ENCODE peak calls at places on chromosomes 4 and X, in six cellular contexts. One of them, this sample, is unnamed.

GRCh38 chr4:120694973-120695372 is 227.6 kb downstream of the PRDM5 start:
- DNase-seq in osteocyte: no peak
- DNase-seq in ovary: peak; percentile 18
- DNase-seq in RWPE1: peak; percentile 54
- DNase-seq in cardiac fibroblast: peak; percentile 75
- DNase-seq in A673: peak; percentile 70
- DNase-seq in this sample: no peak

GRCh38 chr4:128285085-128286023 is 2.3 kb downstream of the PGRMC2 start:
- DNase-seq in ovary: no peak
- DNase-seq in cardiac fibroblast: peak; percentile 54
- DNase-seq in A673: no peak
- DNase-seq in osteocyte: no peak
- DNase-seq in RWPE1: no peak
- DNase-seq in this sample: no peak

GRCh38 chr4:187209921-187210613 is 486.4 kb upstream of the FAT1 start:
- DNase-seq in A673: no peak
- DNase-seq in RWPE1: no peak
- DNase-seq in cardiac fibroblast: peak; percentile 49
- DNase-seq in ovary: peak; percentile 28
- DNase-seq in osteocyte: no peak
- DNase-seq in this sample: no peak

GRCh38 chr4:1300466-1301455 is 11.1 kb downstream of the MAEA start:
- DNase-seq in A673: peak; percentile 81
- DNase-seq in ovary: no peak
- DNase-seq in osteocyte: no peak
- DNase-seq in cardiac fibroblast: peak; percentile 78
- DNase-seq in RWPE1: peak; percentile 89
- DNase-seq in this sample: no peak

GRCh38 chr4:19844436-19844835 is 407.3 kb upstream of the SLIT2 start:
- DNase-seq in cardiac fibroblast: peak; percentile 49
- DNase-seq in osteocyte: no peak
- DNase-seq in RWPE1: no peak
- DNase-seq in A673: peak; percentile 22
- DNase-seq in ovary: no peak
- DNase-seq in this sample: no peak

GRCh38 chr4:128315756-128316520 is 28.3 kb upstream of the PGRMC2 start:
- DNase-seq in osteocyte: no peak
- DNase-seq in A673: no peak
- DNase-seq in RWPE1: no peak
- DNase-seq in ovary: no peak
- DNase-seq in cardiac fibroblast: peak; percentile 17
- DNase-seq in this sample: no peak

GRCh38 chrX:65674351-65674893 is 7.0 kb downstream of the MSN start:
- DNase-seq in osteocyte: no peak
- DNase-seq in ovary: no peak
- DNase-seq in RWPE1: no peak
- DNase-seq in A673: no peak
- DNase-seq in cardiac fibroblast: peak; percentile 36
- DNase-seq in this sample: no peak

GRCh38 chr4:76562851-76563803 is 128.1 kb downstream of the SHROOM3 start:
- DNase-seq in A673: no peak
- DNase-seq in osteocyte: no peak
- DNase-seq in RWPE1: peak; percentile 22
- DNase-seq in ovary: no peak
- DNase-seq in cardiac fibroblast: peak; percentile 33
- DNase-seq in this sample: no peak

GRCh38 chrX:72394518-72395163 is 88.9 kb upstream of the CITED1 start:
- DNase-seq in RWPE1: no peak
- DNase-seq in ovary: peak; percentile 23
- DNase-seq in osteocyte: no peak
- DNase-seq in A673: no peak
- DNase-seq in cardiac fibroblast: peak; percentile 38
- DNase-seq in this sample: no peak

GRCh38 chr4:61799794-61800193 is 599.7 kb downstream of the ADGRL3 start:
- DNase-seq in ovary: no peak
- DNase-seq in A673: no peak
- DNase-seq in RWPE1: no peak
- DNase-seq in cardiac fibroblast: no peak
- DNase-seq in osteocyte: no peak
- DNase-seq in this sample: no peak

GRCh38 chrX:56763556-56764152 is 34.6 kb downstream of the NBDY start:
- DNase-seq in ovary: peak; percentile 85
- DNase-seq in osteocyte: no peak
- DNase-seq in cardiac fibroblast: no peak
- DNase-seq in RWPE1: no peak
- DNase-seq in A673: peak; percentile 81
- DNase-seq in this sample: peak; percentile 59

GRCh38 chr4:155603360-155603891 is 63.2 kb upstream of the GUCY1A1 start:
- DNase-seq in osteocyte: no peak
- DNase-seq in A673: no peak
- DNase-seq in RWPE1: no peak
- DNase-seq in cardiac fibroblast: no peak
- DNase-seq in ovary: no peak
- DNase-seq in this sample: no peak

GRCh38 chr4:70138751-70139150 is 15.3 kb upstream of the PRR27 start:
- DNase-seq in A673: no peak
- DNase-seq in osteocyte: no peak
- DNase-seq in cardiac fibroblast: no peak
- DNase-seq in ovary: no peak
- DNase-seq in RWPE1: no peak
- DNase-seq in this sample: no peak

GRCh38 chr4:153137168-153137567 is 67.1 kb upstream of the TRIM2 start:
- DNase-seq in ovary: peak; percentile 44
- DNase-seq in cardiac fibroblast: peak; percentile 88
- DNase-seq in osteocyte: no peak
- DNase-seq in RWPE1: peak; percentile 90
- DNase-seq in A673: peak; percentile 69
- DNase-seq in this sample: no peak

GRCh38 chr4:53644607-53645006 is 53.3 kb upstream of the LNX1 start:
- DNase-seq in osteocyte: no peak
- DNase-seq in ovary: no peak
- DNase-seq in cardiac fibroblast: no peak
- DNase-seq in RWPE1: peak; percentile 51
- DNase-seq in A673: no peak
- DNase-seq in this sample: no peak

GRCh38 chrX:22057667-22058066 is 25.5 kb downstream of the PHEX start:
- DNase-seq in A673: no peak
- DNase-seq in osteocyte: no peak
- DNase-seq in RWPE1: no peak
- DNase-seq in ovary: no peak
- DNase-seq in cardiac fibroblast: no peak
- DNase-seq in this sample: no peak

GRCh38 chrX:40102393-40103381 is 4.9 kb upstream of the BCOR start:
- DNase-seq in osteocyte: no peak
- DNase-seq in RWPE1: no peak
- DNase-seq in ovary: no peak
- DNase-seq in A673: no peak
- DNase-seq in cardiac fibroblast: no peak
- DNase-seq in this sample: no peak

GRCh38 chr4:76526585-76526990 is 91.6 kb downstream of the SHROOM3 start:
- DNase-seq in A673: no peak
- DNase-seq in ovary: no peak
- DNase-seq in cardiac fibroblast: peak; percentile 83
- DNase-seq in RWPE1: peak; percentile 7
- DNase-seq in osteocyte: no peak
- DNase-seq in this sample: no peak

GRCh38 chrX:5823861-5824260 is 404.8 kb downstream of the NLGN4X start:
- DNase-seq in ovary: no peak
- DNase-seq in osteocyte: no peak
- DNase-seq in A673: no peak
- DNase-seq in RWPE1: no peak
- DNase-seq in cardiac fibroblast: no peak
- DNase-seq in this sample: no peak

GRCh38 chrX:125295337-125295736 is 24.3 kb upstream of the TEX13C start:
- DNase-seq in ovary: no peak
- DNase-seq in cardiac fibroblast: peak; percentile 0
- DNase-seq in RWPE1: peak; percentile 3
- DNase-seq in osteocyte: no peak
- DNase-seq in A673: peak; percentile 26
- DNase-seq in this sample: no peak

GRCh38 chr4:114078636-114079035 is 99.2 kb upstream of the ARSJ start:
- DNase-seq in RWPE1: no peak
- DNase-seq in cardiac fibroblast: peak; percentile 12
- DNase-seq in osteocyte: no peak
- DNase-seq in A673: no peak
- DNase-seq in ovary: no peak
- DNase-seq in this sample: no peak

GRCh38 chrX:16882188-16882587 is 12.0 kb upstream of the RBBP7 start:
- DNase-seq in ovary: peak; percentile 57
- DNase-seq in osteocyte: no peak
- DNase-seq in RWPE1: no peak
- DNase-seq in A673: peak; percentile 24
- DNase-seq in cardiac fibroblast: peak; percentile 29
- DNase-seq in this sample: no peak

GRCh38 chr4:54230479-54231418 is 1.7 kb downstream of the PDGFRA start:
- DNase-seq in osteocyte: no peak
- DNase-seq in cardiac fibroblast: peak; percentile 69
- DNase-seq in RWPE1: no peak
- DNase-seq in A673: no peak
- DNase-seq in ovary: peak; percentile 58
- DNase-seq in this sample: peak; percentile 31

GRCh38 chrX:9797961-9798360 is 11.7 kb downstream of the SHROOM2 start:
- DNase-seq in RWPE1: no peak
- DNase-seq in A673: no peak
- DNase-seq in osteocyte: no peak
- DNase-seq in ovary: no peak
- DNase-seq in cardiac fibroblast: no peak
- DNase-seq in this sample: no peak

GRCh38 chr4:26377352-26378311 is 56.8 kb downstream of the RBPJ start:
- DNase-seq in A673: no peak
- DNase-seq in RWPE1: no peak
- DNase-seq in ovary: no peak
- DNase-seq in cardiac fibroblast: no peak
- DNase-seq in osteocyte: no peak
- DNase-seq in this sample: no peak

GRCh38 chr4:139950568-139950967 is 203.4 kb downstream of the MAML3 start:
- DNase-seq in cardiac fibroblast: peak; percentile 39
- DNase-seq in ovary: no peak
- DNase-seq in RWPE1: no peak
- DNase-seq in osteocyte: no peak
- DNase-seq in A673: no peak
- DNase-seq in this sample: peak; percentile 48

GRCh38 chr4:180099962-180100361 is 2143.2 kb upstream of the TENM3 start:
- DNase-seq in A673: no peak
- DNase-seq in osteocyte: no peak
- DNase-seq in cardiac fibroblast: no peak
- DNase-seq in RWPE1: no peak
- DNase-seq in ovary: no peak
- DNase-seq in this sample: no peak

GRCh38 chr4:141102367-141102766 is 30.9 kb downstream of the RNF150 start:
- DNase-seq in osteocyte: no peak
- DNase-seq in A673: no peak
- DNase-seq in ovary: no peak
- DNase-seq in RWPE1: peak; percentile 49
- DNase-seq in cardiac fibroblast: peak; percentile 58
- DNase-seq in this sample: no peak

GRCh38 chrX:23901065-23901464 is 6.7 kb downstream of the APOO start:
- DNase-seq in osteocyte: no peak
- DNase-seq in cardiac fibroblast: peak; percentile 91
- DNase-seq in A673: no peak
- DNase-seq in RWPE1: peak; percentile 73
- DNase-seq in ovary: no peak
- DNase-seq in this sample: no peak

GRCh38 chr4:6110681-6111353 is 89.5 kb downstream of the JAKMIP1 start:
- DNase-seq in cardiac fibroblast: no peak
- DNase-seq in osteocyte: no peak
- DNase-seq in ovary: no peak
- DNase-seq in A673: no peak
- DNase-seq in RWPE1: no peak
- DNase-seq in this sample: no peak

GRCh38 chrX:16138108-16138427 is 14.7 kb downstream of the GRPR start:
- DNase-seq in cardiac fibroblast: peak; percentile 23
- DNase-seq in RWPE1: no peak
- DNase-seq in osteocyte: no peak
- DNase-seq in ovary: no peak
- DNase-seq in A673: no peak
- DNase-seq in this sample: no peak

GRCh38 chr4:110458494-110459266 is 17.3 kb upstream of the ENPEP start:
- DNase-seq in RWPE1: no peak
- DNase-seq in cardiac fibroblast: no peak
- DNase-seq in osteocyte: no peak
- DNase-seq in ovary: no peak
- DNase-seq in A673: no peak
- DNase-seq in this sample: no peak

GRCh38 chr4:52269761-52270160 is 218.7 kb downstream of the SPATA18 start:
- DNase-seq in RWPE1: no peak
- DNase-seq in cardiac fibroblast: no peak
- DNase-seq in ovary: no peak
- DNase-seq in osteocyte: no peak
- DNase-seq in A673: no peak
- DNase-seq in this sample: no peak

GRCh38 chr4:81404294-81404693 is 67.4 kb downstream of the RASGEF1B start:
- DNase-seq in A673: no peak
- DNase-seq in ovary: no peak
- DNase-seq in cardiac fibroblast: no peak
- DNase-seq in osteocyte: no peak
- DNase-seq in RWPE1: no peak
- DNase-seq in this sample: no peak
- TF ChIP-seq CTCF in A673: peak; percentile 22
- TF ChIP-seq CTCF in ovary: no peak
- TF ChIP-seq CTCF in cardiac fibroblast: peak; percentile 8
- TF ChIP-seq CTCF in osteocyte: no peak
- TF ChIP-seq CTCF in RWPE1: no peak
- TF ChIP-seq CTCF in this sample: no peak

GRCh38 chr4:47085661-47086060 is 54.3 kb downstream of the GABRB1 start:
- DNase-seq in RWPE1: no peak
- DNase-seq in osteocyte: no peak
- DNase-seq in A673: no peak
- DNase-seq in cardiac fibroblast: no peak
- DNase-seq in ovary: no peak
- DNase-seq in this sample: no peak
- TF ChIP-seq CTCF in RWPE1: no peak
- TF ChIP-seq CTCF in osteocyte: no peak
- TF ChIP-seq CTCF in A673: no peak
- TF ChIP-seq CTCF in cardiac fibroblast: no peak
- TF ChIP-seq CTCF in ovary: no peak
- TF ChIP-seq CTCF in this sample: no peak

GRCh38 chr4:181523973-181524372 is 719.2 kb upstream of the TENM3 start:
- DNase-seq in RWPE1: no peak
- DNase-seq in osteocyte: no peak
- DNase-seq in A673: no peak
- DNase-seq in ovary: no peak
- DNase-seq in cardiac fibroblast: no peak
- DNase-seq in this sample: no peak
- TF ChIP-seq CTCF in RWPE1: no peak
- TF ChIP-seq CTCF in osteocyte: no peak
- TF ChIP-seq CTCF in A673: no peak
- TF ChIP-seq CTCF in ovary: no peak
- TF ChIP-seq CTCF in cardiac fibroblast: no peak
- TF ChIP-seq CTCF in this sample: no peak

GRCh38 chr4:168321006-168321405 is 2.5 kb upstream of the DDX60 start:
- DNase-seq in A673: no peak
- DNase-seq in ovary: no peak
- DNase-seq in RWPE1: no peak
- DNase-seq in osteocyte: no peak
- DNase-seq in cardiac fibroblast: no peak
- DNase-seq in this sample: no peak

GRCh38 chr4:168319486-168320019 is 1.0 kb upstream of the DDX60 start:
- DNase-seq in osteocyte: no peak
- DNase-seq in ovary: no peak
- DNase-seq in RWPE1: no peak
- DNase-seq in A673: no peak
- DNase-seq in cardiac fibroblast: no peak
- DNase-seq in this sample: no peak

GRCh38 chr4:168318266-168318895 is at the start of gene DDX60:
- DNase-seq in A673: peak; percentile 75
- DNase-seq in cardiac fibroblast: peak; percentile 85
- DNase-seq in RWPE1: peak; percentile 69
- DNase-seq in ovary: peak; percentile 78
- DNase-seq in osteocyte: peak; percentile 90
- DNase-seq in this sample: peak; percentile 76
- TF ChIP-seq CTCF in A673: no peak
- TF ChIP-seq CTCF in cardiac fibroblast: peak; percentile 56
- TF ChIP-seq CTCF in RWPE1: peak; percentile 45
- TF ChIP-seq CTCF in ovary: peak; percentile 41
- TF ChIP-seq CTCF in osteocyte: peak; percentile 49
- TF ChIP-seq CTCF in this sample: peak; percentile 39